ENCODE peak calls at places on chromosomes 11 and 22, in five cellular contexts. B, T, O, S and I are unnamed samples.

GRCh38 chr11:122664188-122664587 is 8.7 kb downstream of the UBASH3B start:
- DNase-seq in O (no peak), B (no peak), S (no peak), T (no peak), I (no peak)

GRCh38 chr11:79413258-79413657 is 27.6 kb downstream of the TENM4 start:
- DNase-seq in O (peak; percentile 90), S (no peak), T (peak; percentile 77), B (no peak), I (peak; percentile 57)

GRCh38 chr11:70871881-70872280 is 380.5 kb downstream of the SHANK2 start:
- DNase-seq in S (no peak), B (no peak), O (no peak), T (no peak), I (peak; percentile 18)

GRCh38 chr11:104873252-104873651 is 25.0 kb downstream of the CASP12 start:
- DNase-seq in S (no peak), T (no peak), B (no peak), O (no peak), I (no peak)

GRCh38 chr11:78567209-78567608 is 7.5 kb downstream of the NARS2 start:
- DNase-seq in S (no peak), O (no peak), B (no peak), T (no peak), I (no peak)

GRCh38 chr11:118232659-118233058 is 7.8 kb upstream of the JAML start:
- DNase-seq in T (no peak), S (peak; percentile 15), O (no peak), B (no peak), I (no peak)

GRCh38 chr22:20155330-20156041 is 4.6 kb upstream of the CCDC188 start:
- DNase-seq in T (peak; percentile 96), O (no peak), B (no peak), S (peak; percentile 19), I (no peak)

GRCh38 chr22:35317680-35318290 is 18.1 kb downstream of the TOM1 start:
- DNase-seq in B (no peak), O (no peak), T (no peak), S (no peak), I (no peak)

GRCh38 chr11:33344611-33345010 is 87.4 kb downstream of the HIPK3 start:
- DNase-seq in O (no peak), S (peak; percentile 4), B (no peak), T (no peak), I (no peak)

GRCh38 chr22:17098379-17098819 is 13.6 kb downstream of the IL17RA start:
- DNase-seq in T (no peak), O (no peak), S (no peak), B (no peak), I (no peak)

GRCh38 chr11:76637491-76638266 is 32.9 kb downstream of the LRRC32 start:
- DNase-seq in S (no peak), T (no peak), O (no peak), B (no peak), I (peak; percentile 32)

GRCh38 chr11:108218455-108218854 is 4.0 kb downstream of the NPAT start:
- DNase-seq in T (no peak), S (no peak), O (no peak), B (no peak), I (no peak)

GRCh38 chr11:9884601-9885000 is 220.7 kb downstream of the SWAP70 start:
- DNase-seq in S (no peak), B (no peak), T (no peak), O (no peak), I (no peak)

GRCh38 chr11:116986521-116987105 is 111.6 kb downstream of the SIK3 start:
- DNase-seq in O (no peak), T (no peak), B (no peak), S (peak; percentile 41), I (no peak)

GRCh38 chr11:114775849-114776621 is 97.7 kb downstream of the NXPE2 start:
- DNase-seq in B (no peak), T (peak; percentile 57), S (no peak), O (no peak), I (no peak)

GRCh38 chr11:19237381-19237780 is 3.4 kb downstream of the E2F8 start:
- DNase-seq in S (no peak), T (no peak), O (no peak), B (no peak), I (no peak)

GRCh38 chr11:23644443-23644842 is 784.2 kb upstream of the CCDC179 start:
- DNase-seq in S (no peak), B (no peak), O (no peak), T (no peak), I (no peak)

GRCh38 chr11:77101043-77101537 is 1.6 kb upstream of the OMP start:
- DNase-seq in S (peak; percentile 41), O (no peak), T (peak; percentile 59), B (peak; percentile 56), I (no peak)

GRCh38 chr11:45666648-45667642 is 1.5 kb upstream of the CHST1 start:
- DNase-seq in S (no peak), T (no peak), B (no peak), O (no peak), I (no peak)

GRCh38 chr11:23280088-23280487 is 419.8 kb upstream of the CCDC179 start:
- DNase-seq in B (no peak), S (no peak), O (no peak), T (no peak), I (no peak)

DNA sequence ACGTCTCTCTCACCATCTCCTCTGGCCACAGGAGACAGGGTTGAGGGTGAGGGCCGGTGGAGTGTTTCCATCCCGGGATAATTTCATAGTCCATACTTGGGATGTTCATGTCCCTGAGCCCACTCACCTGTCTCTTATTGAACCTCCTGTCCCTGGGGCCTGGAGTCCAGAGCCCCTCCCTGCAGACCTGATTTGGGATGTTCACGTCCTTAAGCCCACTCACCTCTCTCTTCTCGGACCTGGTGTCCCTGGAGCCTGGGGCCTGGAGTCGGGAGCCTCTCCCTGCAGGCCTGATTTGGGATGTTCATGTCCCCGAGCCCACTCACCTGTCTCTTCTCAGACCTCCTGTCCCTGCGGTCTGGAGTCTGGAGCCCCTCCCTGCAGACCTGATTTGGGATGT is 868.2 kb downstream of the BRD1 start:
- DNase-seq in S (no peak), B (no peak), T (no peak), O (no peak), I (no peak)
- H3K4me3 ChIP-seq in S (no peak overlapping the region), B (no peak overlapping the region), T (no peak overlapping the region), O (no peak overlapping the region), I (no peak overlapping the region)

DNA sequence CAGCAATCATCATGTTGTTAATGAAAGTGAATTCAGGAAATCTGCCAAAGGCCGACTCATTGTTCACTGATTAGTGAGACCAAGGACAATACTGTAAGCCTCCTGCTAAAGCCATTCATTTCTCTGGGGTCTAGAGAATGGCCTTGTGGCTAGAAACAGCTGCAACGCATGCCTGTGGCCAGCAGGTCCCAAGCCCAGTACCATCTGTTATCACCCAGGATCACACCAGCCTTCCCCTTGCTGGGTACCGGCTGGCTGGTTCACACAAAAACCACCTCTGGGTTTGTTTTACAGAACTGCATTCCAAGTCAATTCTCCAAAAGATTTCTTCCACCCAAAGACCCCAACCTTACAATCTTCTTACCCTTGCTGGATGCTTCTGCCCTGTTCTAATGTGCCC is 1.1 kb downstream of the PLAAT5 start:
- DNase-seq in B (no peak), O (no peak), S (no peak), T (no peak), I (no peak)
- H3K9me3 ChIP-seq in B (peaks cover 10% of the 10 kb centered on the region), O (no peaks in the 10 kb centered on the region), S (peaks cover 10% of the 10 kb centered on the region), T (peaks cover 9% of the 10 kb centered on the region), I (peaks cover 12% of the 10 kb centered on the region)

GRCh38 chr22:27686534-27686933 is 115.0 kb downstream of the MN1 start:
- DNase-seq in T (no peak), S (peak; percentile 39), O (no peak), B (peak; percentile 74), I (peak; percentile 34)
- TF ChIP-seq EP300 in T (no peak), S (no peak), O (peak; percentile 55), B (no peak), I (peak; percentile 59)

GRCh38 chr11:36097219-36097650 is 153.4 kb downstream of the LDLRAD3 start:
- DNase-seq in T (no peak), S (no peak), B (no peak), O (no peak), I (no peak)
- H3K4me3 ChIP-seq in T (no peak overlapping the region), S (no peak overlapping the region), B (no peak overlapping the region), O (no peak overlapping the region), I (no peak overlapping the region)

GRCh38 chr11:135027461-135027860 is 615.4 kb upstream of the B3GAT1 start:
- DNase-seq in T (no peak), B (no peak), S (peak; percentile 12), O (no peak), I (peak; percentile 11)
- H3K9me3 ChIP-seq in T (no peaks in the 10 kb centered on the region), B (no peaks in the 10 kb centered on the region), S (no peaks in the 10 kb centered on the region), O (no peaks in the 10 kb centered on the region), I (no peaks in the 10 kb centered on the region)

DNA sequence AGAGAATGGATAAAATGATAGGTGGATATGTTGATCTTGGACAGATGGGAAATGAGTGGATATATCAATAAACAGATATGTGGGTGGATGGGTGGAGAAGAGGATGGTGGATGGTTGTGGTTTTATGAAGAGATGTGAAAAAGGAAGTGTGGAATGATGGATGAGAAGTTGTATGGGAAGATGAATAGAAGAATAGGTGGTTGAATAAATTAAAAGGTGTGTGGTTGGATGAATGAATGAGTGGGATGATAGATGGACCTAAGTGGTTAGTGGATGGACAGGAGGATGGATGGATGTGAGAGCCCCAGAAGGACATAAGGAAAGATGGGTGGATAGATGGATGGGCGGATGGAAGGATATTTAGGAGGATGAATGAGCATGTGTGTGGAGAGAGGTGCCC is 913 bp upstream of the CD44 start:
- DNase-seq in T (no peak), O (no peak), B (no peak), S (no peak), I (no peak)
- TF ChIP-seq EP300 in T (no peak), O (no peak), B (no peak), S (no peak), I (no peak)

DNA sequence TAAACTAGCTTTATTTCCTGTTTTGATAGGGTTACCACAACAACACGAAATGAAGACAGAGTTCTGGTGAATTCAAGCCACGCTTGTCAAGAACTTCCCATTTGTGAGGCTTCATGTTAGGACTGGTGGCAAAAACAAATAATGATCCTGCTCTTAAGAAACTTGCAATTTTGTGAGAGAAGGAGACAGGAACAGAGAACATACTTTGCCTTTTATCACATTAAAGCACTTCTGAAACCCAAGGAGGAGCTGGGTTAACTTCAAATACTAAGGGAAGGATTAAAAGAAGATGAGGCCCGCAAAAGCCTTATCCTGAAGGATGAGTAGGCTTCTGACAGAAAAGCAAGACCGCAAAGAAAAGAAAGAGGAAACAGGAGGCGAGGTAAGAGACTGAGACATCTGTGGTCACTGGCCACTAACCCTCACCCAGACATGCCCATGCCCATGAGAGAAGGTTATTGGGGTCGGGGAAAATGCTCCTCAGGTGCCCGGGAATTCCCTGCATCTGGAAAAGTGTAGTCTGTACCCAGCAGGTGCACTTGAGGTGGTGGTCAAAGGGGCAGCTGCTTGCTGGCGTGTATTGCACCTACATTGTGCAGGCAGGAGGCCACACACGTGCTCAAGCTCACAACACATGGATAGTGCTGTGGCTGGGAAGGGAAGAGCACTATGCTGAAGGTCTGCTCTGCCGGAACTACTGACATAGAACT is 50.5 kb downstream of the MAPK1 start:
- DNase-seq in O (no peak), T (peak; percentile 20), S (no peak), B (peak; percentile 48), I (no peak)
- H3K4me3 ChIP-seq in O (no peak overlapping the region), T (no peak overlapping the region), S (no peak overlapping the region), B (no peak overlapping the region), I (no peak overlapping the region)

DNA sequence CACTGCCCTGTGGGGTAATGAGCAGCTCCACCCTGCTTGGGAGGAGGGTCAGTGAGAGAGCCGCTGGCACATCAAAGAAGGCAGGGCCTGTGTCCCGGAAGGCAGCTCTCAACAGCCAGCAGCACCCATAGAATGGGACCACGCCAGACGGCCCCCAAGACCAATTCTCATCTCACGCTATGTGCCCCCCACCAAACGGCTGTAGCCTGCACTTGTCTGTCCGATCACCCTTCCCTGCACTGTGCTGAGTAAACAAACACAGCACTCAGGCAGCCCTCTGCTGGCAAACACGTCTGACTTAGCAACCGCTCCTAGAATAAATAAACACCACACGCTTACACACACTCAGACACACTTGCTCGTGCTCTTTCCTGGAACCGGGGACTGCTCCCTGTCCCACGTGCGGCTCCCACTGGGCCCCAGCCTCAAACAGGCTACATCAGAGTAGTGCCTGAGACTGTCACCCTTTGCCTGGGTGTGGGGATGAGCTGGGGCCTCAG is 53.2 kb upstream of the CDON start:
- DNase-seq in T (peak; percentile 62), B (peak; percentile 81), O (peak; percentile 62), S (peak; percentile 93), I (peak; percentile 73)
- H3K9me3 ChIP-seq in T (no peaks in the 10 kb centered on the region), B (no peaks in the 10 kb centered on the region), O (no peaks in the 10 kb centered on the region), S (no peaks in the 10 kb centered on the region), I (no peaks in the 10 kb centered on the region)